ENCODE peak calls at places on chromosomes 1 and 21, in five cellular contexts. O, K, H, T and C are unnamed samples. For H3K4me1, the result is how much of the 10 kb centered on the place peaks cover.

GRCh38 chr1:238960071-238960470 is 426.3 kb upstream of the CHRM3 start:
- DNase-seq in O (no peak), K (peak), H (no peak), T (no peak), C (peak)

GRCh38 chr1:229718177-229718576 is 92.1 kb downstream of the URB2 start:
- DNase-seq in O (no peak), K (no peak), H (no peak), T (no peak), C (no peak)

GRCh38 chr1:183515002-183515689 is 42.8 kb downstream of the SMG7 start:
- DNase-seq in O (no peak), K (peak), H (no peak), T (peak), C (peak)

GRCh38 chr1:82387070-82387366 is 586.3 kb downstream of the ADGRL2 start:
- DNase-seq in O (no peak), K (no peak), H (no peak), T (no peak), C (no peak)

GRCh38 chr1:160096491-160097116 is 1.8 kb downstream of the IGSF8 start:
- DNase-seq in O (no peak), K (peak), H (no peak), T (peak), C (peak)

GRCh38 chr1:154841384-154841783 is 28.7 kb downstream of the KCNN3 start:
- DNase-seq in O (no peak), K (no peak), H (no peak), T (no peak), C (no peak)

GRCh38 chr1:96240438-96240837 is 481.1 kb upstream of the PTBP2 start:
- DNase-seq in O (no peak), K (no peak), H (no peak), T (no peak), C (no peak)

GRCh38 chr1:107140703-107141490 is at the start of gene NTNG1:
- DNase-seq in O (peak), K (peak), H (peak), T (peak), C (no peak)

GRCh38 chr1:147579532-147580199 is 38.4 kb downstream of the BCL9 start:
- DNase-seq in O (no peak), K (no peak), H (no peak), T (peak), C (peak)

GRCh38 chr21:42317826-42318746 is 2.9 kb upstream of the TFF3 start:
- DNase-seq in O (no peak), K (no peak), H (no peak), T (no peak), C (no peak)

GRCh38 chr1:181987334-181987870 is 74.1 kb downstream of the ZNF648 start:
- DNase-seq in O (no peak), K (no peak), H (no peak), T (no peak), C (no peak)

GRCh38 chr1:220878223-220879081 is 791 bp upstream of the HLX start:
- DNase-seq in O (no peak), K (no peak), H (peak), T (no peak), C (no peak)
- TF ChIP-seq EZH2 in O (no peak), K (no peak), H (peak), T (peak), C (no peak)

GRCh38 chr1:94191216-94191615 is 46.2 kb downstream of the ARHGAP29 start:
- DNase-seq in O (no peak), K (no peak), H (no peak), T (no peak), C (no peak)
- H3K4me1 ChIP-seq in O (under half), K (under half), H (under half), T (under half), C (under half)

GRCh38 chr1:223364685-223365382 is 858 bp upstream of the SUSD4 start:
- DNase-seq in O (peak), K (no peak), H (peak), T (no peak), C (peak)
- TF ChIP-seq EZH2 in O (no peak), K (peak), H (no peak), T (peak), C (peak)

GRCh38 chr1:56569661-56570060 is 9.7 kb downstream of the PLPP3 start:
- DNase-seq in O (no peak), K (peak), H (no peak), T (peak), C (no peak)
- H3K4me1 ChIP-seq in O (under half), K (under half), H (half or more), T (half or more), C (under half)

DNA sequence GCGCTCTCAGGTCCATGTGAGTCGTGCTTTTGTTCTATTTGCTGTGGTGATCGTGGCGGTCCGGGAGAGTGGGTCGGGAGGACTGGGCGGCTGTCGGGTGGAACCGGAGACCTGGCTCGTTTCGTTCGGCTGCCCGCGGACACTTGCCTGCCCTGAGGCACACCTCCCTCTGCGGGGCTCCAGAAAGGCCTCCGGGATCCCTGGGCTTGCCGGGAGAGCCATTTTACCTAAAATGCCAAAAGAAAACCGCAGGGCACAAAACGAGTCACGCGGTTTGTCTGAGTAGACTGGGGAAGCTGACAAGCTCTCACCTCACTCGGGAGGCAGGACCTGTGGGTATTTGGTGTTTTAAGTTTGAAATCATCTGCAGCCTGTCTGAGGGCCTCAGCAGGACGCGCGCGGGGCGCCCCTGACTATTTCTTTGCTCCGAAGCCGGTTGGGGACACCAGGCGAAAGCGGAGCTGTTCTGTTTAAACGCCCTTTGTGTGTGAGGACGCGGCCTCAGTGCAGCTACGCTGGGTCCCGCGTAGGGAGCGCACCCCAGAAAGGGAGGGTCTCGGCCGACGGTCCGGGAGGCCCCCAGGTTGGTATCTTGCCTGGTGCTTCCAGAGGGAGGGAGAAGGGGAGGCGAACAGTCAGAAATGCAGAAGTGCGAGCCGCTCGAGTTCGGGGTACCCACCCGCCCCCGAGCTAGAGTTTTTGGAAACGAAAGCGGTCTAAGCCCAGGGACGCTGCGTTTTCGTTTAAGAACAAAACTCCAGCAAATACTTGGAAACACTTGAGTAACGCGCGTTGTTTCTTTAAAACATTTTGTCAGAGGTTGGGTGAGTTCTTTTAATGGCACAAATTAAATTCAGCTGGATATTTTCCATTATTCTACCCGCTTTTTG is 996 bp downstream of the LHX8 start:
- DNase-seq in O (peak), K (no peak), H (peak), T (no peak), C (peak)
- TF ChIP-seq EZH2 in O (no peak), K (no peak), H (peak), T (peak), C (peak)

GRCh38 chr1:111752186-111752585 is 3.5 kb upstream of the DDX20 start:
- DNase-seq in O (no peak), K (no peak), H (no peak), T (no peak), C (no peak)

GRCh38 chr1:111756124-111756513 is 418 bp downstream of the DDX20 start:
- DNase-seq in O (no peak), K (no peak), H (no peak), T (no peak), C (no peak)

GRCh38 chr1:111755321-111756123 is at the start of gene DDX20:
- DNase-seq in O (peak), K (peak), H (peak), T (peak), C (peak)

GRCh38 chr1:111758373-111758772 is 2.7 kb downstream of the DDX20 start:
- DNase-seq in O (no peak), K (peak), H (peak), T (no peak), C (no peak)

DNA sequence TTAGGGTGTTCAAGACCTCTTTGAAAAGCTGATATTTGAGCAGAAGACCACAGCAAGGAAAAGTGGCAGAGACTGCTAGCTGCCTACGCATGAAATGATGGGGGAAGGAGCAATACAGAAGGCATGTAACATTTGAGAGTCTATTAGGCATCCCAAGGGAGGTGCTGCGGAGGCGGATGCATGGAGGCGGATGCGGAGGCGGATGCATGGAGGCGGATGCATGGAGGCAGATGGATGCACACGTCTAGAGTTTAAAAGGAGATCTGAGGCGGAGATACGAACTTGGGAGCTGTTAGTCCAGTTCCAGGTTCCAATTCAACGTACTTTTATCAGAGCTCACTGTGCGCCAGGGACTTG is 759 bp upstream of the DDX20 start:
- DNase-seq in O (no peak), K (peak), H (peak), T (peak), C (peak)
- H3K4me1 ChIP-seq in O (under half), K (under half), H (under half), T (under half), C (under half)

GRCh38 chr1:108685524-108685923 is 6.6 kb upstream of the PRPF38B start:
- DNase-seq in O (no peak), K (no peak), H (peak), T (no peak), C (no peak)
- TF ChIP-seq EZH2 in O (no peak), K (no peak), H (no peak), T (no peak), C (no peak)

GRCh38 chr1:23696335-23696989 is 4.9 kb downstream of the RPL11 start:
- DNase-seq in O (no peak), K (no peak), H (no peak), T (no peak), C (no peak)
- H3K4me1 ChIP-seq in O (under half), K (under half), H (under half), T (under half), C (under half)

DNA sequence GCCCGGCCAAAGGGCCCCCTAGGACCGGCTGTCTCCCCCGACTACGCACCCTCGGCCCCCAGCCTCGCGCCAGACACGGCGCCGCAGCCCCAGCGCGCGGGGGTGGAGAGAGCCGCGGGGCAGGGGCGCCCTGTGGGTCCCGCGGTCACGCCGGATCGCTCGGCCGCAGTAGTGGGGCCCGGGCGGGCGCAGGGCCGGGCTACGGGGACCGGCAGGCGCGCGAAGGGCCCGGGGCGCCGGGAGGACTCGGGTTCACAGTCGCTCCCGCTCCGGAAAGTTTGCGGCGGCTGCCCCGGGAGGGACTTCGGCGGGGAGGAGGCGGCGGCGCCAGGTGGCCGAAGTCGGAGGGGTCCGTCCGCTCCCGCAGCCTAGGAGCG is 7.1 kb upstream of the ZNF669 start:
- DNase-seq in O (no peak), K (no peak), H (peak), T (peak), C (no peak)
- TF ChIP-seq EZH2 in O (no peak), K (no peak), H (peak), T (no peak), C (no peak)

DNA sequence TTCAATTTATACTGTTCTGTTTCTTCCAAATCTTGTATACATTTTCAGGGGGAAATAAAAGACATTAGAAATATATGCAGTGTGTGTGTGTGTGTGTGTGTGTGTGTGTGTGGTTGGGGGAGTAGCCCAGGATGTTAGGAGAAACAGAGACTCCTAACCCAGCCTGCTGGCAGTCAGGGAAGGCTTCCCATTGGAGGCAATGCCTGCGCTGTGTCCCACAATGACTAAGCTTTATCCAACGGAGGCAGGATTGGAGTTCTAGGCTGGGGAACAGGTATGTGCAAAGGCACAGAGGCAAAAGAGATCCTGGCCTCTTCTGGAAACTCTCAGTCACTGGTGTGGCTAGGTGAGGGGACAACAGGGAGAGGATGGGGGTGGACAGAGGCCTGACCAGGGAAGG is 16.5 kb upstream of the ADGRB2 start:
- DNase-seq in O (no peak), K (no peak), H (no peak), T (no peak), C (no peak)
- H3K4me1 ChIP-seq in O (under half), K (under half), H (under half), T (under half), C (under half)